ENCODE peak calls at places on chromosomes 2 and 18, in nine cellular contexts. J is uterus, S is A549, X is fibroblast of lung, T is A673, R is left lung, C is lower lobe of right lung, F is IMR-90, O is GM23338. W is an unnamed sample. For H3K4me1, the result is how much of the 10 kb centered on the place peaks cover.

GRCh38 chr2:186702499-186702898 is 8.6 kb downstream of the FAM171B start:
- DNase-seq in F (no peak), S (no peak), T (no peak), J (no peak), R (no peak), O (no peak), C (no peak), X (no peak), W (no peak)

GRCh38 chr18:37251679-37252078 is 313.9 kb downstream of the CELF4 start:
- DNase-seq in R (no peak), X (no peak), J (no peak), F (no peak), C (no peak), T (no peak), O (no peak), S (no peak), W (no peak)

GRCh38 chr18:4282954-4283353 is 172.2 kb downstream of the DLGAP1 start:
- DNase-seq in O (no peak), C (no peak), S (no peak), T (no peak), R (no peak), X (no peak), J (no peak), F (no peak), W (no peak)

GRCh38 chr2:217911283-217911965 is 91.4 kb downstream of the TNS1 start:
- DNase-seq in S (no peak), J (peak), O (no peak), T (no peak), X (no peak), C (no peak), F (no peak), R (no peak), W (no peak)

GRCh38 chr18:5410582-5410981 is 115.1 kb upstream of the ZBTB14 start:
- DNase-seq in S (no peak), X (no peak), C (no peak), R (no peak), T (no peak), F (no peak), O (no peak), J (no peak), W (no peak)

GRCh38 chr2:232871418-232871834 is 1.4 kb downstream of the SNORC start:
- DNase-seq in F (no peak), O (no peak), J (no peak), S (no peak), T (no peak), R (no peak), C (no peak), X (no peak), W (no peak)

GRCh38 chr2:222837643-222838056 is 23.2 kb upstream of the ACSL3 start:
- DNase-seq in J (no peak), S (peak), C (no peak), R (no peak), F (peak), X (peak), O (no peak), T (no peak), W (no peak)

GRCh38 chr2:220227272-220227920 is 600.0 kb downstream of the SLC4A3 start:
- DNase-seq in C (no peak), X (peak), F (peak), T (no peak), J (no peak), O (no peak), R (no peak), S (no peak), W (no peak)

GRCh38 chr2:231707625-231708049 is 688 bp upstream of the PTMA start:
- DNase-seq in R (no peak), T (no peak), F (no peak), C (no peak), X (peak), J (no peak), S (no peak), O (no peak), W (peak)

GRCh38 chr18:31510319-31510718 is 12.3 kb downstream of the DSG2 start:
- DNase-seq in X (peak), F (no peak), T (no peak), O (no peak), J (no peak), C (no peak), R (no peak), S (no peak), W (no peak)

GRCh38 chr2:85862426-85862825 is 26.4 kb downstream of the ST3GAL5 start:
- DNase-seq in X (peak), C (no peak), S (no peak), R (no peak), T (peak), J (no peak), O (no peak), F (peak), W (no peak)

GRCh38 chr18:45287531-45287930 is 327.7 kb upstream of the SLC14A2 start:
- DNase-seq in S (no peak), X (no peak), F (no peak), O (no peak), C (no peak), T (no peak), R (no peak), J (no peak), W (no peak)

GRCh38 chr18:6610436-6610835 is 119.1 kb upstream of the ARHGAP28 start:
- DNase-seq in S (no peak), J (no peak), O (no peak), C (no peak), X (no peak), T (no peak), F (no peak), R (no peak), W (no peak)

GRCh38 chr18:47968721-47969120 is 38.3 kb upstream of the SMAD2 start:
- DNase-seq in S (peak), O (no peak), F (no peak), X (peak), T (no peak), C (no peak), J (no peak), R (no peak), W (no peak)

GRCh38 chr2:47632754-47633153 is 150.2 kb upstream of the MSH6 start:
- DNase-seq in S (no peak), O (no peak), X (no peak), J (no peak), C (no peak), F (no peak), T (no peak), R (no peak), W (no peak)

GRCh38 chr2:85926526-85926925 is 37.7 kb upstream of the ST3GAL5 start:
- DNase-seq in R (no peak), F (no peak), C (no peak), O (no peak), S (no peak), J (no peak), T (no peak), X (no peak), W (no peak)

GRCh38 chr2:223122706-223123265 is 70.8 kb downstream of the KCNE4 start:
- DNase-seq in C (no peak), X (no peak), F (no peak), S (no peak), O (peak), J (no peak), R (no peak), T (peak), W (no peak)

GRCh38 chr2:239189711-239190131 is 211.1 kb downstream of the HDAC4 start:
- DNase-seq in O (no peak), R (peak), J (no peak), C (no peak), T (no peak), S (no peak), X (no peak), F (no peak), W (no peak)

GRCh38 chr2:201974651-201975050 is 59.0 kb upstream of the FZD7 start:
- DNase-seq in T (no peak), J (no peak), R (no peak), C (no peak), O (no peak), X (no peak), S (no peak), F (no peak), W (no peak)
- H3K4me1 ChIP-seq in T (under half), J (under half), R (under half), C (under half), O (half or more), X (under half), S (under half), F (under half), W (under half)

GRCh38 chr2:11054783-11055751 is 100.2 kb upstream of the SLC66A3 start:
- DNase-seq in C (no peak), J (no peak), T (no peak), F (no peak), R (no peak), S (no peak), O (no peak), X (no peak), W (no peak)

GRCh38 chr2:11056614-11057013 is 98.7 kb upstream of the SLC66A3 start:
- DNase-seq in J (no peak), S (no peak), F (peak), T (peak), R (no peak), C (no peak), O (no peak), X (peak), W (no peak)

GRCh38 chr2:11060376-11061169 is 94.7 kb upstream of the SLC66A3 start:
- DNase-seq in F (no peak), C (no peak), S (no peak), R (no peak), X (no peak), J (no peak), T (no peak), O (no peak), W (no peak)

GRCh38 chr2:11055816-11056215 is 99.5 kb upstream of the SLC66A3 start:
- DNase-seq in J (no peak), O (no peak), S (no peak), F (no peak), T (no peak), C (no peak), X (no peak), R (no peak), W (no peak)

DNA sequence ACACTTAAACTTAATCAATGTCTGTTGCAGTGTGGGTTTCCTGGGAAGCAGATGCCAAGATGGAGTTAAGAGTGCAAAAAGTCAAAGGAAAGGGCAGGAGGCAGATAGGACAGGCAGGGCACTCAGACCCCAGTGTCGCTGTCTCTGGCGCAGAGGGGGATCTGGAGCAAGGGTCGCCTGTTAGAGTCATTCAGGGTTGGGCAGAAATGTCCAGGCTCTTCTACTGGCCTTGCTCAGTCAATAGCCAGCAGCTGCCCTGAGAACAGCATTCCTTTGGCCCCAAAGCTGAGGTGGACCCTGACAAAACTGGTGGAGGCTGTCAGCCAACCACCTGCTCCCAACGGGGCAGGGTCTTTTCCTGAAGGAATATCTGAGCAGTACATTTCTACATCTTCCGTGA is 97.1 kb upstream of the SLC66A3 start:
- DNase-seq in R (no peak), T (no peak), F (no peak), C (no peak), O (no peak), S (no peak), X (no peak), J (no peak), W (no peak)
- TF ChIP-seq CTCF in R (no peak), T (no peak), F (no peak), C (no peak), O (no peak), S (no peak), X (no peak), J (no peak), W (no peak)

DNA sequence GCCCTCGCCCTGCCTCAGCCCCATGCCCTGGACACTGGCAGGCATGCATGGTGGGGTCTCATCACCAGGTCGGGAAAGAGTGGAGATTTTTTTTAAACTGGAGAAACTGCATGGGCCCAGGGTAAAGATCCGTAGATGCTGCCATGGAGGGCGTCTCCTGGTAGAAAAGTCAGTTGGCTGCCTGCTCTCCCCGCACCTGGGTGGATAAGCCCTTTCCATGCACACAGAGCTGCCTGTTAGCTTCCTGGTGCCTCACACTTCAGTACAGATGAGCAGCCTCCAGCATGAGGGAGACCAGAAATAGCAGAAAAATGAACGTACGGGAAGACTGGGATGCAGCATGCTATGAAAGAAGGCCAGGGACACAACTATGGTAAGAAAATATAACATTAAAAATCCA is 92.0 kb downstream of the ASAP2 start:
- DNase-seq in C (no peak), R (no peak), J (no peak), O (no peak), S (no peak), F (no peak), T (no peak), X (no peak), W (no peak)
- H3K4me1 ChIP-seq in C (under half), R (under half), J (under half), O (under half), S (under half), F (under half), T (under half), X (under half), W (under half)

GRCh38 chr2:237269121-237269875 is 144.7 kb downstream of the COL6A3 start:
- DNase-seq in S (no peak), J (no peak), R (no peak), X (no peak), C (no peak), O (no peak), F (peak), T (no peak), W (no peak)

GRCh38 chr2:237260032-237260431 is 153.9 kb downstream of the COL6A3 start:
- DNase-seq in X (peak), S (no peak), C (no peak), O (no peak), R (no peak), J (no peak), T (no peak), F (peak), W (no peak)

GRCh38 chr2:237268004-237268708 is 145.8 kb downstream of the COL6A3 start:
- DNase-seq in T (no peak), F (no peak), C (no peak), X (no peak), S (no peak), O (no peak), J (no peak), R (no peak), W (no peak)

GRCh38 chr2:237262838-237263771 is 150.9 kb downstream of the COL6A3 start:
- DNase-seq in J (no peak), R (no peak), T (peak), O (no peak), S (no peak), C (no peak), X (peak), F (peak), W (no peak)

DNA sequence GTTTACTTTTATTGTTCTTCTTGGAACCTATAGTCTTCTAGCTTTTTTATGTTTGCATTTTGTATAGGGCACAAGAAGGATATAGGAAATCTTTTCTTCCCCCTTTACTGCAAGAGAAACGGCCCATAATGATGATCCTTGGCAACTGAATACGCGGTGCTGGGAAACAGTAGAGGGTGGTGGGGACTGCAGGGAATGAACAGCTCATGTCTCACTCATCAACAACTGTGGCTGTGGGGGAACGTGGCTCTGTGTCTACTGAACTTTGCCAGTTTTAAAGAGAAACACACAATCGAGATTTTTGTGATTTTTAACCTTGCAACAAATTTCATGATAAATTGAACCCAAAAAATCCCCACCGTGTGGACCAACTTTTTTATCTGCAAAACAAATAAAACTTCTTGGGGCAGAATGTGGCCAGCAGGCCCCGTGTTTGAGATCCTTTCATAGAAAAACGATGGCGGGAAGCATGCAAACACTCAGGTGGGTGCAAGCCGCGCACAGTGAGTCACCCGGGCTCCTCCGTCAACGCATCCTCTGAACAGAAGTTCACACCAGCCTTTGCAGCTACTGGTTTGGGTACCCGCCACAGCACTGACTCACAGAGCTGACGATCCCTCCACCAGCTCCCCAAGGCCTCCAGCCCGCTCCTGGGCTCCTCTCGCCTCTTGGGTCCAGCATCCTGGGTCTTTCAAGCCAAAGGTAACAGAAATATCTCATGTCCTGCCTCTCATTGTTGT is 149.3 kb downstream of the COL6A3 start:
- DNase-seq in T (no peak), F (peak), R (peak), S (no peak), C (no peak), O (no peak), X (peak), J (no peak), W (no peak)
- TF ChIP-seq CTCF in T (no peak), F (no peak), R (no peak), S (no peak), C (no peak), O (no peak), X (no peak), J (no peak), W (no peak)

GRCh38 chr2:225806105-225806504 is 406.6 kb downstream of the NYAP2 start:
- DNase-seq in C (no peak), X (peak), F (peak), J (no peak), T (no peak), O (no peak), S (no peak), R (no peak), W (no peak)
- H3K4me1 ChIP-seq in C (under half), X (under half), F (under half), J (under half), T (under half), O (under half), S (under half), R (under half), W (under half)